ENCODE peak calls at places on chromosome 9, in four cellular contexts. One of them, this sample, is unnamed. For H3K9me3, the result is how much of the 10 kb centered on the place peaks cover.

GRCh38 chr9:86357091-86357866 is 3.1 kb upstream of the TUT7 start:
- DNase-seq in CD8-positive, alpha-beta memory T cell: no peak
- DNase-seq in WERI-Rb-1: no peak
- DNase-seq in heart left ventricle: no peak
- DNase-seq in this sample: no peak

GRCh38 chr9:13064676-13065075 is 214.8 kb downstream of the MPDZ start:
- DNase-seq in CD8-positive, alpha-beta memory T cell: no peak
- DNase-seq in WERI-Rb-1: no peak
- DNase-seq in heart left ventricle: no peak
- DNase-seq in this sample: no peak

GRCh38 chr9:136644343-136644592 is 18.4 kb upstream of the EGFL7 start:
- DNase-seq in CD8-positive, alpha-beta memory T cell: no peak
- DNase-seq in WERI-Rb-1: peak
- DNase-seq in heart left ventricle: no peak
- DNase-seq in this sample: no peak

GRCh38 chr9:20031836-20032235 is 243.0 kb upstream of the SLC24A2 start:
- DNase-seq in CD8-positive, alpha-beta memory T cell: no peak
- DNase-seq in WERI-Rb-1: no peak
- DNase-seq in heart left ventricle: no peak
- DNase-seq in this sample: no peak

GRCh38 chr9:88092699-88093359 is 45.4 kb downstream of the SPATA31C2 start:
- DNase-seq in CD8-positive, alpha-beta memory T cell: no peak
- DNase-seq in WERI-Rb-1: peak
- DNase-seq in heart left ventricle: no peak
- DNase-seq in this sample: no peak

GRCh38 chr9:110835859-110836271 is 167.3 kb downstream of the MUSK start:
- DNase-seq in CD8-positive, alpha-beta memory T cell: no peak
- DNase-seq in WERI-Rb-1: no peak
- DNase-seq in heart left ventricle: no peak
- DNase-seq in this sample: no peak

GRCh38 chr9:35335164-35335563 is 154.7 kb upstream of the RUSC2 start:
- DNase-seq in CD8-positive, alpha-beta memory T cell: no peak
- DNase-seq in WERI-Rb-1: no peak
- DNase-seq in heart left ventricle: no peak
- DNase-seq in this sample: no peak

GRCh38 chr9:5714501-5715401 is 85.8 kb downstream of the RIC1 start:
- DNase-seq in CD8-positive, alpha-beta memory T cell: no peak
- DNase-seq in WERI-Rb-1: no peak
- DNase-seq in heart left ventricle: no peak
- DNase-seq in this sample: no peak

GRCh38 chr9:71758785-71759184 is 9.5 kb downstream of the CEMIP2 start:
- DNase-seq in CD8-positive, alpha-beta memory T cell: no peak
- DNase-seq in WERI-Rb-1: no peak
- DNase-seq in heart left ventricle: no peak
- DNase-seq in this sample: no peak

GRCh38 chr9:34590376-34591090 is 1.0 kb upstream of the CNTFR start:
- DNase-seq in CD8-positive, alpha-beta memory T cell: no peak
- DNase-seq in WERI-Rb-1: peak
- DNase-seq in heart left ventricle: no peak
- DNase-seq in this sample: no peak

GRCh38 chr9:29564564-29564963 is 1991.3 kb upstream of the C9orf72 start:
- DNase-seq in CD8-positive, alpha-beta memory T cell: no peak
- DNase-seq in WERI-Rb-1: no peak
- DNase-seq in heart left ventricle: no peak
- DNase-seq in this sample: no peak

GRCh38 chr9:93183106-93183662 is 755 bp upstream of the WNK2 start:
- DNase-seq in CD8-positive, alpha-beta memory T cell: no peak
- DNase-seq in WERI-Rb-1: no peak
- DNase-seq in heart left ventricle: peak
- DNase-seq in this sample: no peak

GRCh38 chr9:132554755-132555154 is 27.7 kb upstream of the BARHL1 start:
- DNase-seq in CD8-positive, alpha-beta memory T cell: no peak
- DNase-seq in WERI-Rb-1: no peak
- DNase-seq in heart left ventricle: no peak
- DNase-seq in this sample: no peak

GRCh38 chr9:105757496-105758251 is 63.3 kb downstream of the TMEM38B start:
- DNase-seq in CD8-positive, alpha-beta memory T cell: no peak
- DNase-seq in WERI-Rb-1: no peak
- DNase-seq in heart left ventricle: peak
- DNase-seq in this sample: no peak

DNA sequence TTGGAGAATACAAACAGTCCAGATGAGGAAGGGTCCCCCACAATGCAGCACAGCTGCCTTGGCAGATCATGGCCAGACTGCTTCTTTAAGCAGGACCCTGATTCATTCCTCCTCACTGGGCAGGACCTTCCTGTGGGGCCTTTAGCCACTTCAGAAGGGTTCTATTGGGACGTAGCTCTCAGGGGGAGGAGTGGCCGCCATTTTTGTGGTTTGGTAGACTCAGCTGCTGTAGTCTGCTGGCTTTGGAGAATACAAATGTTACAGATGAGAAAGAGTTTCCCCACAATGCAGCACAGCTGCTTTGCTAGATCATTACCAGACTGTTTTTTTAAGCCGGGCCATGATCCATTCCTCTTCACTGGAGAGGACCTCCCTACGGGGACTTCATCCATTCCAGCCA is 57.4 kb downstream of the TMEM38B start:
- DNase-seq in CD8-positive, alpha-beta memory T cell: no peak
- DNase-seq in WERI-Rb-1: no peak
- DNase-seq in heart left ventricle: no peak
- DNase-seq in this sample: no peak
- H3K9me3 ChIP-seq in CD8-positive, alpha-beta memory T cell: under half
- H3K9me3 ChIP-seq in WERI-Rb-1: under half
- H3K9me3 ChIP-seq in heart left ventricle: under half
- H3K9me3 ChIP-seq in this sample: under half

DNA sequence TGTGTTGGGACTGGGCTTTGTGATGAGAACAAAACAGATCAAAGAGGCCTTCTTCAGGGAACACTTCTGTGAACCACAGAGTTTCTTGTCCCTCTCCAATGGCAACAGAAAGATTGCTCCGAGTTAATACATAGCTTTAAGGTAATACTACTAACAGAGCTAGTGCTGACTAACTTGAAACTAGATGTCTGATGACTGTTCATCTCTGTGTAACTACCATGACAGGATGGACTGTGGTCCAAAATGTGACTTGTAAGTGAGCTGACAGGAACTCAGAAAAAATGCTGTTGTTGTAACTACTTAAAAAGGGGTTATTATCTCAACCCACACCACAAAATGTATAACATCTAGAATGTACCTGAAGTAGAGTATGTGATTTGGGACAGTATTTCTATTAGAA is 630.2 kb upstream of the DMAC1 start:
- DNase-seq in CD8-positive, alpha-beta memory T cell: no peak
- DNase-seq in WERI-Rb-1: no peak
- DNase-seq in heart left ventricle: no peak
- DNase-seq in this sample: no peak
- H3K9me3 ChIP-seq in CD8-positive, alpha-beta memory T cell: under half
- H3K9me3 ChIP-seq in WERI-Rb-1: under half
- H3K9me3 ChIP-seq in heart left ventricle: under half
- H3K9me3 ChIP-seq in this sample: under half

GRCh38 chr9:103203172-103203571 is 208.0 kb downstream of the CYLC2 start:
- DNase-seq in CD8-positive, alpha-beta memory T cell: no peak
- DNase-seq in WERI-Rb-1: no peak
- DNase-seq in heart left ventricle: no peak
- DNase-seq in this sample: no peak
- H3K9me3 ChIP-seq in CD8-positive, alpha-beta memory T cell: under half
- H3K9me3 ChIP-seq in WERI-Rb-1: under half
- H3K9me3 ChIP-seq in heart left ventricle: under half
- H3K9me3 ChIP-seq in this sample: under half

DNA sequence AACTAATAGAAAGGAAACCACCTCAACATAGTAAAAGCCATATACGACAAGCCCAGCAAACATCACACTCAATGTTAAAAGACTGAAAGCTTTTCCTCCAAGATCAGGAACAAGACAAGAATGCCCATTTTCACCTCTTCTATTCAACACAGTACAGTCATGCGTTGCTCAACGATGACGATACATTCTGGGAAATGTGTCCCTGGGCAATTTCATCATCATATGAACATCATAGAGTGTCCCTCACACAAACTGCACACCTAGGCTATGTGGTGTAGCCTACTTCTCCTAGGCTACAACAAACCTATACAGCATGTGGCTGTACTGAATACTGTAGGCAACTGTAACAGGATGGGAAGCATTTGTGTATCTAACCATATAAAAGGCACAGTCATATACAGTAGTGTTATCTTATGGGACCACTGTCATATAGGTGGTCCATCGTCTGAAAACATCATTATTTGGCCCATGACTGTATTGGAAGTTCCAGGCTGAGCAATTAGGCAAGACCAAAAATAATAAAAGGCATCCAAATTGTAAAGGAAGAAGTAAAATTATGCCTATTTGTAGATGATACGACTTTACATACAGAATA is 6.1 kb downstream of the ROR2 start:
- DNase-seq in CD8-positive, alpha-beta memory T cell: no peak
- DNase-seq in WERI-Rb-1: no peak
- DNase-seq in heart left ventricle: no peak
- DNase-seq in this sample: no peak
- H3K9me3 ChIP-seq in CD8-positive, alpha-beta memory T cell: under half
- H3K9me3 ChIP-seq in WERI-Rb-1: under half
- H3K9me3 ChIP-seq in heart left ventricle: under half
- H3K9me3 ChIP-seq in this sample: under half

GRCh38 chr9:113057193-113057592 is 669 bp upstream of the ZFP37 start:
- DNase-seq in CD8-positive, alpha-beta memory T cell: no peak
- DNase-seq in WERI-Rb-1: no peak
- DNase-seq in heart left ventricle: no peak
- DNase-seq in this sample: no peak
- H3K9me3 ChIP-seq in CD8-positive, alpha-beta memory T cell: under half
- H3K9me3 ChIP-seq in WERI-Rb-1: under half
- H3K9me3 ChIP-seq in heart left ventricle: half or more
- H3K9me3 ChIP-seq in this sample: under half

GRCh38 chr9:91116711-91117110 is 245.0 kb downstream of the AUH start:
- DNase-seq in CD8-positive, alpha-beta memory T cell: no peak
- DNase-seq in WERI-Rb-1: no peak
- DNase-seq in heart left ventricle: no peak
- DNase-seq in this sample: no peak

GRCh38 chr9:91113026-91113425 is 248.7 kb downstream of the AUH start:
- DNase-seq in CD8-positive, alpha-beta memory T cell: no peak
- DNase-seq in WERI-Rb-1: no peak
- DNase-seq in heart left ventricle: no peak
- DNase-seq in this sample: no peak

GRCh38 chr9:91116226-91116625 is 245.5 kb downstream of the AUH start:
- DNase-seq in CD8-positive, alpha-beta memory T cell: no peak
- DNase-seq in WERI-Rb-1: no peak
- DNase-seq in heart left ventricle: no peak
- DNase-seq in this sample: no peak

GRCh38 chr9:91111876-91112275 is 249.8 kb downstream of the AUH start:
- DNase-seq in CD8-positive, alpha-beta memory T cell: no peak
- DNase-seq in WERI-Rb-1: no peak
- DNase-seq in heart left ventricle: no peak
- DNase-seq in this sample: no peak

GRCh38 chr9:91114450-91114849 is 247.3 kb downstream of the AUH start:
- DNase-seq in CD8-positive, alpha-beta memory T cell: no peak
- DNase-seq in WERI-Rb-1: no peak
- DNase-seq in heart left ventricle: no peak
- DNase-seq in this sample: no peak
- H3K9me3 ChIP-seq in CD8-positive, alpha-beta memory T cell: under half
- H3K9me3 ChIP-seq in WERI-Rb-1: under half
- H3K9me3 ChIP-seq in heart left ventricle: under half
- H3K9me3 ChIP-seq in this sample: under half

GRCh38 chr9:124639637-124640036 is 131.5 kb downstream of the NR6A1 start:
- DNase-seq in CD8-positive, alpha-beta memory T cell: no peak
- DNase-seq in WERI-Rb-1: no peak
- DNase-seq in heart left ventricle: no peak
- DNase-seq in this sample: no peak

DNA sequence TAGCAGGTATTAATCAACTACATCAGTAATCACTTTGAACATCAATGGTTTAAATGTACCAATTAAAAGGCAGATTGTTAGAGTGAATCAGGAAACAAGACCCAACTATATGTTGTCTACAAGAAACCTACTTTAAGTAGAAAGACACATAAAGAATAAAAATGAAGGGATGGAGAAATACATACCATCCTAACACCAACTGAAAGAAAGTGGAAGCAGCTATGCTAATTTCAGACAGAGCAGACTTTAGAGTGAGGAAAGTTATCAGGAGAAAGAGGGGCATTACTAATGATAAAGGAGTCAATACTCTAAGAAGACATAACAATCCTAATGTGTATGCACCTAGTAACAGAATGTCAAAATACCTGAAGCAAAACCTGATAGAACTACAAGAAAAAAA is 125.8 kb downstream of the NR6A1 start:
- DNase-seq in CD8-positive, alpha-beta memory T cell: no peak
- DNase-seq in WERI-Rb-1: no peak
- DNase-seq in heart left ventricle: no peak
- DNase-seq in this sample: no peak
- H3K9me3 ChIP-seq in CD8-positive, alpha-beta memory T cell: under half
- H3K9me3 ChIP-seq in WERI-Rb-1: under half
- H3K9me3 ChIP-seq in heart left ventricle: under half
- H3K9me3 ChIP-seq in this sample: under half